ENCODE peak calls at places on chromosomes 4 and X, in four cellular contexts. H is endothelial cell of umbilical vein, W is cardiac muscle cell, U is HFFc6. M is an unnamed sample.

GRCh38 chr4:133188433-133189175 is 39.5 kb downstream of the PCDH10 start:
- DNase-seq in W (no peak), H (no peak), U (no peak), M (no peak)

GRCh38 chr4:127829014-127829413 is 46.9 kb downstream of the HSPA4L start:
- DNase-seq in H (no peak), W (no peak), U (no peak), M (no peak)

GRCh38 chr4:12679217-12679616 is 804.9 kb downstream of the RAB28 start:
- DNase-seq in U (no peak), H (no peak), W (peak; percentile 14), M (no peak)

GRCh38 chrX:119667111-119667928 is 25.6 kb downstream of the SEPTIN6 start:
- DNase-seq in H (no peak), U (no peak), W (no peak), M (no peak)

GRCh38 chr4:89570931-89571330 is 263.3 kb upstream of the GPRIN3 start:
- DNase-seq in H (no peak), U (no peak), W (no peak), M (no peak)

GRCh38 chr4:54802336-54802735 is 144.6 kb downstream of the KIT start:
- DNase-seq in W (no peak), U (no peak), H (no peak), M (no peak)

GRCh38 chr4:84814100-84814750 is 152.3 kb downstream of the WDFY3 start:
- DNase-seq in H (peak; percentile 87), U (peak; percentile 77), W (peak; percentile 1), M (peak; percentile 48)

GRCh38 chr4:110411599-110412011 is 64.3 kb upstream of the ENPEP start:
- DNase-seq in W (no peak), U (no peak), H (no peak), M (no peak)

GRCh38 chrX:148562846-148563245 is 62.4 kb downstream of the AFF2 start:
- DNase-seq in U (no peak), W (no peak), H (no peak), M (no peak)

GRCh38 chrX:39150210-39150609 is 349.0 kb downstream of the MID1IP1 start:
- DNase-seq in U (no peak), H (no peak), W (no peak), M (no peak)

GRCh38 chr4:89307446-89308160 is at the start of gene GPRIN3:
- DNase-seq in H (peak; percentile 62), W (peak; percentile 71), U (no peak), M (peak; percentile 48)

GRCh38 chrX:110167952-110168451 is 149.9 kb downstream of the AMMECR1 start:
- DNase-seq in W (peak; percentile 62), U (peak; percentile 41), H (no peak), M (peak; percentile 32)

GRCh38 chr4:77619408-77619807 is 13.8 kb downstream of the CXCL13 start:
- DNase-seq in H (no peak), U (no peak), W (no peak), M (peak; percentile 56)

GRCh38 chr4:41281038-41281634 is 24.4 kb downstream of the UCHL1 start:
- DNase-seq in U (peak; percentile 79), H (peak; percentile 87), W (peak; percentile 83), M (peak; percentile 53)

GRCh38 chrX:7025471-7025870 is 122.0 kb upstream of the STS start:
- DNase-seq in W (no peak), U (no peak), H (no peak), M (no peak)

GRCh38 chr4:36111180-36111579 is 133.1 kb downstream of the ARAP2 start:
- DNase-seq in W (no peak), H (no peak), U (no peak), M (no peak)

GRCh38 chr4:55121246-55121645 is 4.1 kb downstream of the KDR start:
- DNase-seq in U (no peak), H (peak; percentile 96), W (no peak), M (no peak)

GRCh38 chr4:113908829-113909228 is 70.6 kb downstream of the ARSJ start:
- DNase-seq in W (no peak), U (no peak), H (no peak), M (no peak)

GRCh38 chr4:159268607-159269006 is 165.7 kb downstream of the RAPGEF2 start:
- DNase-seq in H (no peak), W (no peak), U (no peak), M (no peak)

GRCh38 chr4:61522312-61522711 is 322.2 kb downstream of the ADGRL3 start:
- DNase-seq in U (no peak), W (no peak), H (no peak), M (no peak)
- TF ChIP-seq CTCF in U (no peak), W (no peak), H (no peak), M (no peak)

DNA sequence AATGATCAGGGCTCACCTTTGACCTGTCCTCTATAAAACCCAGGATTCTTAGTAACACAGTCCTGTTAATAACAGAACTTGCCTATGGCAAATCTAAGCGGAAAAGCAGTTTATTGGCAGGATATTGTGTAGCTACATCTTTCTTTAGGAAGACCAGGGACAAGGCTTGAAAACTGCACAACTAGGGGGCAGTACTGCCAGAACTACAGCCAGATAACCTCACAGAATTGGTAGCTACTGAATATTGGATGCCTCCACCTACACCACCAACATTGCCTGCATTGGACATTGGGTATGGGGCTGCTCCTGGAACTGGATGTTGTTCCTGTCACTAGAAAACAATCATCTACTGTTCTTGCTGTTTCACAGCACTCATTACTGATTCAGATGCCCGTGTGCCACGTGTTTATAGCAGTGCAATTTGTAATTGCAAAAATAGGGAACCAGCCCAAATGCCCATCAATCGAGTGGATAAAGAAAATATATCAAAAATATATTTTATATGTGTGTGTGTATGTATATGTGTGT is 47.4 kb downstream of the REPS2 start:
- DNase-seq in U (no peak), H (no peak), W (no peak), M (no peak)
- TF ChIP-seq CTCF in U (no peak), H (no peak), W (no peak), M (no peak)

DNA sequence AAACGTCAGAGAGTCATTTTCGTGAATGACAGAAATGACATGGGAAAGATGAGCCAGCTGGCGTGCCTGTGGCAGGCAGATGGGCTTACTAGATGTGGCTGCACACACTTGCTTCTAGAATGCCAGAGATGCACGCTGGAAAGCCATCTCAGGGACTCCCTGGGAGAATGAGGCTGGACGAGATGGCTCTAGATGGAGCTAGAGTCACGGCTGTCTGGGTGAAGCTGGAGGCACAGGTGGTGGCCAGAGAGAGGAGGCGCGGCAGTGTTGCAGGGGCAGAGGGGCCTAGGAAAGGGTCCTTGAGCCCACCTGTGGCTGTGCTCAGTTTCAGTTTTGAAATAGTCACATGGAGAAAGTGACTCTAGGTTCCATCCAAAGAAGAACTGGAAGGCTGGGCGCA is 26.0 kb downstream of the TKTL1 start:
- DNase-seq in H (no peak), U (peak; percentile 12), W (no peak), M (peak; percentile 11)
- TF ChIP-seq CTCF in H (no peak), U (no peak), W (no peak), M (no peak)

GRCh38 chr4:94642561-94642866 is 115.2 kb upstream of the BMPR1B start:
- DNase-seq in U (no peak), W (no peak), H (no peak), M (peak; percentile 22)

GRCh38 chr4:94641702-94642560 is 115.8 kb upstream of the BMPR1B start:
- DNase-seq in W (no peak), U (peak; percentile 68), H (peak; percentile 69), M (no peak)

GRCh38 chr4:94640151-94640550 is 117.6 kb upstream of the BMPR1B start:
- DNase-seq in H (no peak), U (no peak), W (no peak), M (no peak)

GRCh38 chr4:94636004-94636403 is 121.8 kb upstream of the BMPR1B start:
- DNase-seq in H (no peak), W (no peak), U (peak; percentile 15), M (no peak)

DNA sequence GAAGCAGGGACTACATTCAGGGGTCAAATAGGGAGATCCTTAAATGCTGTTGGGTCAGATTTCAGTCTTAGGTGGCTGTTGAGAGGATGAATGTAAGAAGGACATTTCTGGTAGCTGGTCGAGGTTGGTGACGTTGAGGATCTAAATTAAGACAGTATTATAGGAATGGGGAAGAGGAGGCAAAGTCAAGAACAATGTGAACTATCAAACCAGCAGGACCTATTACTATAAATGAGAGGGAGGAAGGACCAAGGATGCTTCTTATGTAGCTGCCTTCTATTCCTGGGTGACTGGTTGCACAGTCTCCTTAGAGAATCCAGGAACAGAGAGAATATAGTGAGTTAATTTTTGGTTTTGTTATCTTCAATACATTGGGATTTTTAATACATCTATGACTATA is 118.5 kb upstream of the BMPR1B start:
- DNase-seq in W (no peak), U (no peak), H (no peak), M (no peak)
- TF ChIP-seq CTCF in W (no peak), U (no peak), H (no peak), M (no peak)

DNA sequence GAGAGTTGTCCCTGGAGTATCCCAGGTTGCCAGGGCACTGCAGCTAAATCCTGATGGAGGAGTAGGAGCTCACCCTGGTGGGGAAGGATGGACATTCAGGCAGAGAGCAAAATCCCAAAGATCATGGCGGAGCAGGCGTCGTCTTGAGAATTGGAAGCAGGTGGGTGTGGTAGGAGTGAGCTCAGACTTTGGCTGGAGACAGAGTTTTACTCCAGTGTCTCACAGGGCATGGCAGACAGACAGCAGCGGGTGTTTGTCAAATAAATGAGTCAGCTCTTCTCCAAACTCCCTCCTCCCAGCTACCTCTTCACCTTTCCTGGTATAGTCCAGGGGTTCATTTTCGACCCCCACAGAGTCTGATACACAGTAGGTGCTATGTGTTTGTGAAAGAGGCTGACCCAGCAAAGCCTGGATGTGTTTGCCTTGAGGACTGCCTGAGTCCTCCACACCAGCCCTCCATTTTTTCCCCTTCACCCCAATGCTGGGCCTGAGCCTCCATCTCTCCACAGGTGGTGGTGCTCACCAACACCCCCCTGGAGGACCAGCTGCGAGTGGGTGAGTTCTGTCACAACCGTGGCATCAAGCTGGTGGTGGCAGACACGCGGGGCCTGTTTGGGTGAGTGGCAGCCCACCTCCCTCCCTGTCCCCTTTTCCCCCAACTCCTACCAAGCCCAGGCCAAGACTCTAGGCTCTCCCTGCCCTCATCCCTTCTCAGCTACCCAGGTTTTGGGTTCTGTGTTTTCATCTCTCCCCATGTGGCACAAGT is 6.9 kb downstream of the UBA1 start:
- DNase-seq in W (no peak), H (no peak), U (peak; percentile 33), M (no peak)
- TF ChIP-seq CTCF in W (peak; percentile 5), H (no peak), U (peak; percentile 24), M (no peak)

DNA sequence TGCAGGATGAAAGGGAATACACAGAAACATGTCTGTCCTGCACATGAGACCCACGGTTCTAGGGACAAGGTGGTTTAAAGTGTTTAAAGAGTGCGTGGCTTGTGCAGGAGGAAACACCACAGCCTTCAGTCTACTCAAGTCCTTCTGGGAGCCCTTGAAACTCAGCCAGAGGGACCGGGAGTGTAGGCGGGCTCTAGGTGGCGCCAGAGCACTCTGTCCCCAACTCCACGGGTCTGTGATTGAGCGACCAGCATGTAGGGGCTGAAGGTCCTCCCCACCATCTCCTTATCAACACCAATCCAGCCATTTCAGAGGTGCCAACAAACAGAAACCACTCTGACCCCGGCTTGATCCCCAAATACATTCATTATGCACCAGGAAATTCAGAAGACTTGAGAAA is 82.0 kb upstream of the CLDN34 start:
- DNase-seq in H (peak; percentile 85), U (no peak), W (peak; percentile 75), M (peak; percentile 77)
- TF ChIP-seq CTCF in H (peak; percentile 56), U (peak; percentile 73), W (peak; percentile 72), M (peak; percentile 69)

DNA sequence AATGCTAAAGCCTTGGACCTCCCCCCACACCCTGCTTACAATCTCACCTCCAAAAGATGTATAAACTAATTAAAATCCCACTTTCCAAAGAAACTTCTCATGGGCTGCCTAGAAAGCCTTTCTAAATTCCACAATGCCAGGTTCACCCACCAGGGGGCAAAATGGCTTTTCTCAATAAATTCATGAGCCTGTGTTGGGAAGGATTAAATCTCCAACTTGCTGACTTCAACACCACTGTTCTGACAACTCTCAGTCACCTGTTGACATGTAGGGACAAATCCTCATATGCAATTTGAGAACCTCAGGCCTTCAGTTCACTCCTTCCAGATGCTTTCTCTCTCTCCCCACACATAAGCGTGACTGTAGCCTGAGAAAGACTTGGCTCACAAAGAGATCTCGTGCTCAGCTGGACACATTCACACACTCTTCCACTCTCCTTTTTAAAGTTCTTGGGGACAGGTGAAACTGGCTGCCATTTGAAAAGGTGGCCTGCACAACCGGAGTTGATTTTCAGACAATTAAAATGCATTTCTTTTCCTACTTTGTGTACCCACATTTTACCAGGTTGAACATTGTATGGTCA is 88.6 kb upstream of the PRPS2 start:
- DNase-seq in W (peak; percentile 22), H (peak; percentile 1), U (no peak), M (peak; percentile 56)
- TF ChIP-seq CTCF in W (peak; percentile 41), H (peak; percentile 23), U (peak; percentile 65), M (peak; percentile 46)